ENCODE peak calls at places on chromosomes 2 and 18, in four cellular contexts. X, J, Y and L are unnamed samples.

GRCh38 chr2:230891108-230891507 is 26.4 kb downstream of the ITM2C start:
- DNase-seq in X (no peak), J (no peak), Y (no peak), L (no peak)

GRCh38 chr2:10498525-10499274 is 50.6 kb upstream of the ODC1 start:
- DNase-seq in Y (no peak), X (peak; percentile 37), J (no peak), L (no peak)

GRCh38 chr2:23803275-23803964 is 123.5 kb downstream of the ATAD2B start:
- DNase-seq in Y (no peak), J (no peak), X (no peak), L (no peak)

GRCh38 chr2:84435331-84436081 is 23.6 kb downstream of the SUCLG1 start:
- DNase-seq in Y (no peak), X (no peak), J (no peak), L (no peak)

GRCh38 chr2:67857836-67858235 is 205.0 kb downstream of the C1D start:
- DNase-seq in X (no peak), J (no peak), Y (no peak), L (no peak)

GRCh38 chr2:6945087-6945813 is 28.0 kb downstream of the RNF144A start:
- DNase-seq in X (no peak), Y (no peak), J (no peak), L (no peak)

GRCh38 chr2:42329779-42330178 is 31.2 kb downstream of the COX7A2L start:
- DNase-seq in Y (no peak), J (no peak), X (no peak), L (no peak)

GRCh38 chr2:187774551-187775071 is 220.4 kb upstream of the TFPI start:
- DNase-seq in Y (no peak), X (no peak), J (no peak), L (no peak)

GRCh38 chr2:14544247-14544646 is 88.3 kb upstream of the LRATD1 start:
- DNase-seq in J (no peak), X (no peak), Y (no peak), L (no peak)

GRCh38 chr2:167293172-167293781 is 405.0 kb downstream of the XIRP2 start:
- DNase-seq in Y (peak; percentile 26), J (no peak), X (peak; percentile 51), L (no peak)

GRCh38 chr2:50401772-50402653 is 629.9 kb downstream of the NRXN1 start:
- DNase-seq in X (no peak), Y (peak; percentile 84), J (no peak), L (no peak)

GRCh38 chr18:10591891-10592290 is 66.1 kb downstream of the NAPG start:
- DNase-seq in Y (no peak), X (no peak), J (no peak), L (no peak)

GRCh38 chr2:127420039-127420864 is 2.0 kb downstream of the PROC start:
- DNase-seq in X (no peak), J (no peak), Y (no peak), L (no peak)

GRCh38 chr2:1162768-1163584 is 212.3 kb downstream of the SNTG2 start:
- DNase-seq in J (peak; percentile 40), Y (no peak), X (no peak), L (no peak)

GRCh38 chr2:182482511-182482910 is 55.7 kb upstream of the PDE1A start:
- DNase-seq in J (no peak), Y (no peak), X (no peak), L (no peak)

GRCh38 chr2:69210386-69210785 is 176.6 kb downstream of the GFPT1 start:
- DNase-seq in Y (no peak), J (no peak), X (no peak), L (no peak)

GRCh38 chr2:11166476-11166875 is 11.2 kb downstream of the SLC66A3 start:
- DNase-seq in J (no peak), Y (no peak), X (no peak), L (no peak)

GRCh38 chr2:28274911-28275685 is 117.6 kb upstream of the FOSL2 start:
- DNase-seq in J (no peak), X (no peak), Y (peak; percentile 44), L (no peak)

GRCh38 chr2:9543557-9543956 is 12.1 kb downstream of the ADAM17 start:
- DNase-seq in J (no peak), X (no peak), Y (no peak), L (no peak)

GRCh38 chr18:44229693-44230108 is 451.0 kb upstream of the SETBP1 start:
- DNase-seq in X (peak; percentile 60), J (no peak), Y (no peak), L (no peak)

GRCh38 chr2:94759211-94759610 is 112.0 kb upstream of the TEKT4 start:
- DNase-seq in J (no peak), X (no peak), Y (no peak), L (no peak)

GRCh38 chr2:64442801-64443429 is 11.0 kb upstream of the LGALSL start:
- DNase-seq in Y (peak; percentile 62), X (no peak), J (no peak), L (no peak)

GRCh38 chr2:17643031-17643615 is 102.6 kb downstream of the VSNL1 start:
- DNase-seq in X (no peak), Y (no peak), J (no peak), L (no peak)

GRCh38 chr2:240246173-240246820 is 105.8 kb upstream of the OTOS start:
- DNase-seq in Y (no peak), J (no peak), X (no peak), L (no peak)

GRCh38 chr2:150296795-150297546 is 190.5 kb downstream of the RND3 start:
- DNase-seq in J (no peak), X (no peak), Y (no peak), L (no peak)

GRCh38 chr2:48435909-48436308 is 94.0 kb upstream of the STON1 start:
- DNase-seq in J (no peak), Y (no peak), X (no peak), L (no peak)

GRCh38 chr2:134271758-134272157 is 17.9 kb downstream of the MGAT5 start:
- DNase-seq in X (no peak), Y (no peak), J (no peak), L (no peak)

GRCh38 chr2:228227466-228227865 is 46.0 kb upstream of the SPHKAP start:
- DNase-seq in X (no peak), J (no peak), Y (no peak), L (no peak)

GRCh38 chr18:28365406-28365805 is 188.5 kb upstream of the CDH2 start:
- DNase-seq in Y (no peak), X (no peak), J (no peak), L (no peak)

GRCh38 chr2:27959496-27959895 is 69.0 kb downstream of the BABAM2 start:
- DNase-seq in X (no peak), J (no peak), Y (no peak), L (no peak)

GRCh38 chr18:32768646-32769206 is 4.1 kb downstream of the KLHL14 start:
- DNase-seq in Y (no peak), J (no peak), X (no peak), L (no peak)

GRCh38 chr18:47246027-47246971 is 5.2 kb downstream of the SKOR2 start:
- DNase-seq in Y (no peak), X (no peak), J (no peak), L (no peak)
- H3K27me3 ChIP-seq in Y (peaks cover 30% of the 10 kb centered on the region), X (peaks cover 87% of the 10 kb centered on the region), J (peaks cover 1% of the 10 kb centered on the region), L (peaks cover 68% of the 10 kb centered on the region)

DNA sequence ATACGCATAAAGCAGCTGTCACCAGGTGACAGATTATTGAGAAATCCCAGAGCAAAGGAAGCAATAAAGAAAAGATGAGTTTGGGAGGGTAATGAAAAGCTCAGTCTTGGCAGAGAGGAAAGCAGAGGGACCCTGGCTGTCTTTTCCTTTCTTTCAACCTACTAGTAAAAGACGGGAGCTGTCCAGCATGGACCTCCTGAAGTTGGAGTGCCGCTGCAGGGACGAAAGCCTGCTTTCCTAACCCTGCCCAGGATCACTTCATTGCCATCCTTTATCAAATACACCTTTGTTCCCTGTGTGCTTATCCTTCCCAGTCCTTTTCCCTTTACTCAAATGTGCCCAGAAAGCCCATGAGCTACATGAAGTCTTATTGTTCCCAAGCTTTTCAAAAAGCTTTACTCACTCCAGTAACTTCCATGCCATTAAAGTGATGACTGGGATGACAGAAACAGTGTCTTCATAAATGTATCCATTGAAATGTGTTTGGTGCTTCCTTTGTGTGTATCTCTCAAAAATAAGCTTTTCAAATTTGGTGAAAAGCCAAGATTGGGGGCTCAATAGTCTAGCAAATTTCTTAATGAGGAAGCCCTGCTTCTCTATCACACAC is 3.7 kb upstream of the SPR start:
- DNase-seq in Y (no peak), X (no peak), J (no peak), L (no peak)
- H3K27me3 ChIP-seq in Y (no peaks in the 10 kb centered on the region), X (no peaks in the 10 kb centered on the region), J (peaks cover 16% of the 10 kb centered on the region), L (peaks cover 67% of the 10 kb centered on the region)

GRCh38 chr2:29910960-29911359 is 10.4 kb downstream of the ALK start:
- DNase-seq in J (no peak), X (no peak), Y (no peak), L (no peak)

GRCh38 chr2:29920631-29921559 is 491 bp downstream of the ALK start:
- DNase-seq in Y (peak; percentile 62), J (no peak), X (peak; percentile 48), L (no peak)

GRCh38 chr2:29921560-29921915 is at the start of gene ALK:
- DNase-seq in X (peak; percentile 90), J (peak; percentile 17), Y (peak; percentile 99), L (peak; percentile 20)

GRCh38 chr2:29920130-29920577 is 1.2 kb downstream of the ALK start:
- DNase-seq in J (peak; percentile 20), Y (peak; percentile 26), X (no peak), L (peak; percentile 5)

GRCh38 chr2:29916571-29916970 is 4.8 kb downstream of the ALK start:
- DNase-seq in Y (no peak), J (no peak), X (no peak), L (no peak)
- H3K27me3 ChIP-seq in Y (peaks cover 34% of the 10 kb centered on the region), J (peaks cover 20% of the 10 kb centered on the region), X (peaks cover 9% of the 10 kb centered on the region), L (peaks cover 49% of the 10 kb centered on the region)

GRCh38 chr2:176105078-176105726 is 1.9 kb upstream of the HOXD11 start:
- DNase-seq in Y (no peak), X (no peak), J (no peak), L (no peak)
- H3K27me3 ChIP-seq in Y (peaks cover 89% of the 10 kb centered on the region), X (peaks cover 98% of the 10 kb centered on the region), J (peaks cover 75% of the 10 kb centered on the region), L (peaks cover 93% of the 10 kb centered on the region)

DNA sequence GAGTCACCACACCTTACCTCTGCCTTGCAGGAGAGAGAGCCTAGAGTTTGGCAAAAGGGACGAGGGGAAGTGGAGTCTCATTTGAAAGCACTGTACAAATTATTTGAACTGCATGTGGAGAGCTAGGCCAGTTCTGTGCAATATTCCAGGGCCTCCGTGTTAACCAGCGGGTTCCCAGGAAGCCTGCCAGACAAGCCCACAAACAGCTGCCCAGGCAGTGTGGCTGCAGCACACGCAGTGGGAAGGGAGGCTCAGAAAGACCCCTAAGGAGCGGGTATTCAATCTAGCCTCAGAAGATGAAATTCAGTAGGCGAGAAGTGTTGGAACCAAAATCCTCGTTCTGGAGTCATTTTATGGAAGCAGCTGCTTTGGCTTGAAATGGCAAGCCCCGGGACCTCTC is 30.7 kb downstream of the CNGA3 start:
- DNase-seq in J (no peak), Y (no peak), X (no peak), L (no peak)
- H3K27me3 ChIP-seq in J (no peaks in the 10 kb centered on the region), Y (no peaks in the 10 kb centered on the region), X (no peaks in the 10 kb centered on the region), L (peaks cover 18% of the 10 kb centered on the region)